ENCODE peak calls at places on chromosomes 16 and 17, in four cellular contexts. H is GM23248, O is neural progenitor cell, Z is HCT116. L is an unnamed sample.

GRCh38 chr17:12282056-12282455 is 261.4 kb downstream of the MAP2K4 start:
- DNase-seq in O (no peak), Z (no peak), H (peak), L (peak)

GRCh38 chr16:81189100-81189664 is 49.3 kb upstream of the BCO1 start:
- DNase-seq in H (peak), O (no peak), Z (no peak), L (no peak)

GRCh38 chr16:84899414-84899813 is 79.6 kb downstream of the CRISPLD2 start:
- DNase-seq in O (no peak), H (no peak), Z (no peak), L (no peak)

GRCh38 chr17:15909481-15909991 is 35.4 kb upstream of the ADORA2B start:
- DNase-seq in Z (no peak), H (peak), O (peak), L (no peak)

GRCh38 chr17:58414596-58414997 is 2.7 kb downstream of the RNF43 start:
- DNase-seq in H (no peak), O (no peak), Z (no peak), L (peak)

GRCh38 chr17:33369149-33369548 is 76.1 kb upstream of the ASIC2 start:
- DNase-seq in H (no peak), Z (no peak), O (no peak), L (no peak)

GRCh38 chr16:57107324-57107922 is 15.0 kb downstream of the CPNE2 start:
- DNase-seq in H (no peak), Z (no peak), O (no peak), L (no peak)

GRCh38 chr16:24681793-24682192 is 47.7 kb upstream of the TNRC6A start:
- DNase-seq in O (no peak), Z (no peak), H (peak), L (peak)

GRCh38 chr17:5592382-5592781 is 8.1 kb upstream of the NLRP1 start:
- DNase-seq in Z (peak), H (peak), O (peak), L (peak)

GRCh38 chr17:32451879-32452278 is 7.6 kb downstream of the PSMD11 start:
- DNase-seq in H (no peak), O (no peak), Z (no peak), L (no peak)

GRCh38 chr17:9576521-9577401 is at the start of gene CFAP52:
- DNase-seq in H (peak), Z (peak), O (peak), L (peak)

GRCh38 chr17:48100591-48101011 is 677 bp downstream of the CBX1 start:
- DNase-seq in H (peak), Z (peak), O (peak), L (peak)

DNA sequence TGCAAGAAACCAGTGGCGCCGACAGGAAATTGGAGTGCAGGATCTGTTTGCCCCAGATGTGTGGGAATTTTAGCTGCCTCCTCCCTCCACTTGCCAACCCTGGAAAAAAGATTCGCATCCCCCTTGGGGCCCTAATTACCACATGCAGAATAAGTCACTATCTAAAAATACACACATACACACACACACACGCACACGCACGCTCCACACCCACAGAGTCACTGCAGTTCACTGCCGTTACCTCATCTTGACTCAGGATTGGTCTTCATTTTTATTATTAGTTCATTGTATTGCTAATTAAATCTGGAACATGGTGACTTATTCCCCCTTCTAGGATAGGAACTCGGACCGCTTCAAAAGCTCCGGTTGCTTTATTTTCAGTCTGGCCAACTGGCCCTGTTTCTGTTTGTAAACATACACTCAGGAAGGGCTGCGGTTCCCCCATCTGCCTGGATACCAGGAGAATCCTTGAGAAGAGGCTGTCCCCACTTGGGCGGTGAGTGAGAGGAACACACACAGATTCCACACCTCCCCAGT is 241.6 kb upstream of the SALL1 start:
- DNase-seq in H (peak), O (peak), Z (no peak), L (no peak)
- TF ChIP-seq EZH2phosphoT487 in H (no peak), O (no peak), Z (no peak), L (no peak)

GRCh38 chr17:66975188-66975587 is 10.7 kb downstream of the CACNG4 start:
- DNase-seq in O (no peak), Z (no peak), H (no peak), L (no peak)
- H3K9ac ChIP-seq in O (no peak), Z (no peak), H (no peak), L (no peak)

DNA sequence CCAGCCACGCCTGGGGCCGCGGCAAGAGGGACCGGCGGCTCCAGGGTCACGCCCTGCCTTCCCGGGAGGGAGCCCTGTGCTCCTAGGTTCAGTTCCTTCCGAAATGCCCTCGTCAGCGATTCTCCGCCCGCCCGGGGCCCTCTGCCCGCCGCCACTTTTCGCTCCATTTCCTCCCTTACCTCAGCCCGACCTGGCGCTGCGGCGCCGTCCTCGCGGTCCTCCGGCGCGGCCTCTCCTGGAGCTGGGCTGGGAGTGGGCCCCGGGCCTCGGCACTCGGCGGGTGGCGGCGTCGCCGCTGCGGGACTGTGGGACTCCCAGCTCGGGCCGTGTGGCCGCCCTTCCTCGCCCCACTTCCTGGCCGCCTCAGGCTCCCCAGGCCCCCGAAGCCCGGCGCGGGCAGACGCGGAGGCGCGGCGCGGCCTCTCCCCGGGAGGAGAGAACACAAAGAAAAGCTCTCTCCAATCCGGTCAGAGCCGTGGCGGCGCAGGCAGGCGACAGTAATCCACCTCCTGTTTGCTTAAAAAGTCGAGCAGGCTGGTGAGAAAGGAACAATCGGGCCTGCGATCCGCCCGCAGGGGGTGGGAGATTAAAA is 1.6 kb downstream of the BAHCC1 start:
- DNase-seq in O (peak), Z (no peak), H (peak), L (peak)
- TF ChIP-seq EZH2phosphoT487 in O (no peak), Z (no peak), H (no peak), L (no peak)

GRCh38 chr16:67444259-67445125 is 13.6 kb downstream of the HSD11B2 start:
- DNase-seq in O (no peak), Z (no peak), H (peak), L (no peak)
- H3K9ac ChIP-seq in O (no peak), Z (no peak), H (no peak), L (no peak)

GRCh38 chr16:11409398-11409797 is 64.1 kb downstream of the RMI2 start:
- DNase-seq in H (peak), O (no peak), Z (no peak), L (no peak)

GRCh38 chr16:11405331-11406176 is 60.3 kb downstream of the RMI2 start:
- DNase-seq in O (peak), Z (peak), H (peak), L (peak)

GRCh38 chr16:11408261-11408660 is 63.0 kb downstream of the RMI2 start:
- DNase-seq in Z (no peak), O (no peak), H (no peak), L (no peak)

GRCh38 chr16:11406177-11406560 is 60.9 kb downstream of the RMI2 start:
- DNase-seq in H (no peak), O (no peak), Z (no peak), L (no peak)

DNA sequence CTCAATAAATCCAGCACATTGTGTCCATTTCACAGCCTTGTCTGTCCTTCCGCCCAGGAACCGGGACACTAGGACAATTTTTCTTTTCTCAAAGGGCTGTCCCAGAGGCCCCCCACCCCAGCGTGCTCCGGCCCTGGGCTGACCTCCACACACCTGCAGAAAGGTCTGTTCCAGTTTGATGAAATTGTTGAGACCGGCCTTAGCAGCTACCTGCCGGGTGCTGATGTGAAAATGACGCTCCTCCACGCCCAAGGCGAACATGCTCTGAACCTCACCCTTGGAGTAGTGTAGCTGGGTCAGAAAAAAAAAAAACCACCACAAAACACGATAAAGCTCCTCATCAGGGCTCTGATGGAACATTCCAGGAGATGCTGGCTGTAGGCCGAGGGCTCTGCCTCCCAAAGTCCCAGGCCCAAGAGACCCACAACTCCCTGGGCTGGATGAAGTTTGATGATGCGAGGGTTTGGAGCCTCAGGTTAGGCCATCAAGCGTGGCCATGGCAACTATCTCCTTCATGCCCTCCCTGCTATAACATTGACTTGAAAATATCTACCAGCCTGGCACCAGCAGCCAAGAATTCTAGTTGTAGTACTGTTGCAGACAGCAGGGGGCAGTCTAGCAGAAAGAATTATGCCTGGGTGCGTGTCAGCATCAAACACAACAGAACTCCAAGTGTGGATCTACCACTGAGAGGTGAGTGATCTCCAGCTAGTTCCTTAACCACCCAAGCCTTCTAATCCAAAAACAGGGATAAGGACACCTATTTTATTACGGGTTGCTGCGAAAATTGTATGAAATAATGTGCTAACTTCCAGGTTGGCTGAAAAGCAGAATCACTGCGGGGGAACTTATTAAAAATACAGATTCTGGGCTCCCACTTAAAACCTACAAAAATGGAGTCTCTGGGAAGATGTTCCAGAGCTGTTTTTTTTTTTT is 62.1 kb downstream of the RMI2 start:
- DNase-seq in O (peak), Z (peak), H (peak), L (peak)
- TF ChIP-seq EZH2phosphoT487 in O (no peak), Z (no peak), H (no peak), L (no peak)